ENCODE peak calls at places on chromosomes 5 and 9, in nine cellular contexts. R, Q, P, G, M, N, S, I and L are unnamed samples. For H3K4me1, the result is how much of the 10 kb centered on the place peaks cover.

GRCh38 chr9:134342746-134343115 is 16.5 kb downstream of the RXRA start:
- DNase-seq in R (no peak), Q (no peak), P (no peak), G (no peak), M (no peak), N (no peak), S (no peak), I (no peak), L (no peak)

GRCh38 chr9:27377147-27377807 is 80.3 kb upstream of the EQTN start:
- DNase-seq in R (no peak), Q (peak), P (no peak), G (no peak), M (no peak), N (no peak), S (no peak), I (no peak), L (no peak)

GRCh38 chr5:2903451-2904395 is 152.2 kb upstream of the IRX2 start:
- DNase-seq in R (no peak), Q (no peak), P (no peak), G (no peak), M (peak), N (no peak), S (peak), I (peak), L (no peak)

GRCh38 chr5:93330506-93330905 is 250.5 kb downstream of the NR2F1-AS1 start:
- DNase-seq in R (peak), Q (no peak), P (no peak), G (no peak), M (no peak), N (no peak), S (no peak), I (no peak), L (no peak)

GRCh38 chr9:36328798-36329411 is 70.7 kb upstream of the GNE start:
- DNase-seq in R (peak), Q (peak), P (no peak), G (no peak), M (no peak), N (peak), S (no peak), I (no peak), L (peak)

GRCh38 chr5:79560774-79561524 is 47.0 kb upstream of the HOMER1 start:
- DNase-seq in R (peak), Q (no peak), P (no peak), G (no peak), M (no peak), N (no peak), S (no peak), I (no peak), L (no peak)

GRCh38 chr5:111070272-111071134 is 1.0 kb upstream of the TSLP start:
- DNase-seq in R (peak), Q (peak), P (peak), G (no peak), M (no peak), N (no peak), S (peak), I (no peak), L (peak)

GRCh38 chr5:135551593-135552447 is 16.1 kb upstream of the NEUROG1 start:
- DNase-seq in R (peak), Q (peak), P (peak), G (peak), M (no peak), N (peak), S (peak), I (peak), L (peak)

GRCh38 chr5:38660194-38660668 is 103.8 kb upstream of the LIFR start:
- DNase-seq in R (no peak), Q (peak), P (no peak), G (peak), M (no peak), N (peak), S (no peak), I (no peak), L (peak)

GRCh38 chr9:17578911-17579793 is at the start of gene SH3GL2:
- DNase-seq in R (peak), Q (peak), P (peak), G (peak), M (no peak), N (peak), S (peak), I (no peak), L (peak)

GRCh38 chr5:172872997-172873491 is 39.0 kb downstream of the ERGIC1 start:
- DNase-seq in R (peak), Q (no peak), P (peak), G (peak), M (no peak), N (peak), S (peak), I (no peak), L (peak)

GRCh38 chr9:121284733-121285451 is 16.9 kb downstream of the GSN start:
- DNase-seq in R (no peak), Q (no peak), P (no peak), G (no peak), M (peak), N (no peak), S (no peak), I (no peak), L (no peak)

GRCh38 chr9:113349434-113350337 is at the start of gene BSPRY:
- DNase-seq in R (no peak), Q (no peak), P (no peak), G (peak), M (no peak), N (no peak), S (no peak), I (peak), L (peak)

GRCh38 chr9:114612272-114612923 is 1.3 kb downstream of the TMEM268 start:
- DNase-seq in R (no peak), Q (no peak), P (no peak), G (no peak), M (no peak), N (no peak), S (no peak), I (no peak), L (no peak)

GRCh38 chr9:133188006-133188842 is 20.8 kb downstream of the OBP2B start:
- DNase-seq in R (no peak), Q (peak), P (no peak), G (no peak), M (no peak), N (no peak), S (no peak), I (no peak), L (peak)

GRCh38 chr9:26789959-26790358 is 102.6 kb downstream of the CAAP1 start:
- DNase-seq in R (peak), Q (no peak), P (no peak), G (no peak), M (no peak), N (no peak), S (no peak), I (no peak), L (no peak)

GRCh38 chr5:5953641-5954040 is 424.7 kb downstream of the MED10 start:
- DNase-seq in R (no peak), Q (no peak), P (no peak), G (no peak), M (no peak), N (no peak), S (no peak), I (no peak), L (no peak)

GRCh38 chr5:73534001-73534547 is 31.4 kb downstream of the ANKRA2 start:
- DNase-seq in R (peak), Q (no peak), P (no peak), G (no peak), M (no peak), N (no peak), S (no peak), I (no peak), L (no peak)

GRCh38 chr9:133862585-133863041 is 124.5 kb upstream of the SARDH start:
- DNase-seq in R (no peak), Q (no peak), P (peak), G (no peak), M (no peak), N (peak), S (peak), I (no peak), L (peak)

GRCh38 chr5:112784726-112785125 is 47.0 kb downstream of the APC start:
- DNase-seq in R (peak), Q (peak), P (no peak), G (no peak), M (no peak), N (no peak), S (no peak), I (no peak), L (no peak)

GRCh38 chr5:146717951-146718350 is 160.6 kb downstream of the PPP2R2B start:
- DNase-seq in R (peak), Q (no peak), P (no peak), G (no peak), M (no peak), N (no peak), S (no peak), I (no peak), L (no peak)

GRCh38 chr5:80884851-80885697 is 75.1 kb upstream of the RASGRF2 start:
- DNase-seq in R (no peak), Q (no peak), P (no peak), G (no peak), M (no peak), N (no peak), S (no peak), I (no peak), L (no peak)

GRCh38 chr9:24986331-24986730 is 440.6 kb upstream of the IZUMO3 start:
- DNase-seq in R (no peak), Q (peak), P (no peak), G (no peak), M (no peak), N (no peak), S (no peak), I (no peak), L (no peak)

GRCh38 chr5:35835796-35836742 is 20.6 kb upstream of the IL7R start:
- DNase-seq in R (no peak), Q (no peak), P (no peak), G (no peak), M (no peak), N (no peak), S (no peak), I (no peak), L (no peak)

GRCh38 chr9:129411501-129412175 is 209.3 kb downstream of the C9orf50 start:
- DNase-seq in R (no peak), Q (no peak), P (no peak), G (no peak), M (no peak), N (no peak), S (no peak), I (no peak), L (no peak)

GRCh38 chr5:109688647-109688998 is 1.1 kb upstream of the MAN2A1 start:
- DNase-seq in R (no peak), Q (peak), P (no peak), G (no peak), M (no peak), N (no peak), S (no peak), I (no peak), L (no peak)

GRCh38 chr5:146883496-146883895 is 4.9 kb upstream of the PPP2R2B start:
- DNase-seq in R (no peak), Q (no peak), P (no peak), G (no peak), M (no peak), N (no peak), S (no peak), I (no peak), L (no peak)

GRCh38 chr9:74721696-74722660 is 165.7 kb downstream of the TRPM6 start:
- DNase-seq in R (no peak), Q (peak), P (no peak), G (no peak), M (no peak), N (no peak), S (no peak), I (no peak), L (no peak)

GRCh38 chr5:13511442-13511841 is 433.0 kb downstream of the DNAH5 start:
- DNase-seq in R (no peak), Q (no peak), P (no peak), G (no peak), M (no peak), N (no peak), S (no peak), I (no peak), L (no peak)

GRCh38 chr5:1730487-1730847 is 69.2 kb downstream of the MRPL36 start:
- DNase-seq in R (no peak), Q (no peak), P (no peak), G (no peak), M (no peak), N (no peak), S (no peak), I (peak), L (peak)

GRCh38 chr5:98902733-98903132 is 26.1 kb downstream of the CHD1 start:
- DNase-seq in R (peak), Q (no peak), P (no peak), G (no peak), M (no peak), N (no peak), S (no peak), I (no peak), L (no peak)

GRCh38 chr9:115595951-115596742 is 478.2 kb upstream of the TNC start:
- DNase-seq in R (peak), Q (peak), P (no peak), G (no peak), M (no peak), N (no peak), S (no peak), I (no peak), L (no peak)

GRCh38 chr9:20580673-20581072 is 41.6 kb downstream of the MLLT3 start:
- DNase-seq in R (no peak), Q (no peak), P (no peak), G (no peak), M (no peak), N (no peak), S (no peak), I (no peak), L (no peak)

GRCh38 chr5:43044181-43044914 is 4.2 kb upstream of the ANXA2R start:
- DNase-seq in R (peak), Q (peak), P (no peak), G (no peak), M (no peak), N (no peak), S (no peak), I (no peak), L (no peak)

GRCh38 chr9:126147620-126148522 is 178.8 kb upstream of the MVB12B start:
- DNase-seq in R (no peak), Q (no peak), P (no peak), G (no peak), M (peak), N (no peak), S (peak), I (peak), L (no peak)

GRCh38 chr5:102801375-102801774 is 46.3 kb downstream of the PAM start:
- DNase-seq in R (peak), Q (no peak), P (no peak), G (no peak), M (no peak), N (no peak), S (no peak), I (peak), L (no peak)

GRCh38 chr5:98997000-98997399 is 68.2 kb upstream of the CHD1 start:
- DNase-seq in R (peak), Q (no peak), P (no peak), G (no peak), M (no peak), N (no peak), S (no peak), I (no peak), L (no peak)

DNA sequence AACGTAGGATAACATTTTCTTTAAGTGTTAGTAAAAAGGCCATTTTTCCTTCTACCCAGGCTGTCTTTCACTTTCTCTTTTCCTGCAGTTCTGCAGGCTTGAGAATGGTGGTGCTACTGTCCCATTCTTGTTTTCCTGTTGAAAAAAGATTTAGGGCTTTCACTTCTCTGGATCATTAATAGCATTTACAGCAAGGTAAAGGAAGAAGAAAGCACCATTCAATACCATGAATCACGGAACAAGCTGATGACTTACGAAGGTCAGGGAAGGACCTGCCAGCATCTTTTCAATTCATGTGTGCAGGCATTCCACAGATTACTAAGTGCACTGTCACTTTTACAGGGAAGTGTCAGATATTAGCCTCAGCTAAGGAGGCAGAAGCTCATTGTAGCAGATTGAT is 292.8 kb downstream of the YTHDC2 start:
- DNase-seq in R (peak), Q (peak), P (no peak), G (no peak), M (no peak), N (no peak), S (no peak), I (no peak), L (no peak)
- H3K27ac ChIP-seq in R (no peak), Q (no peak), P (no peak), G (no peak), M (peak), N (no peak), S (peak), I (no peak), L (no peak)

GRCh38 chr5:425714-426113 is 17.3 kb upstream of the EXOC3 start:
- DNase-seq in R (no peak), Q (no peak), P (no peak), G (no peak), M (no peak), N (no peak), S (no peak), I (no peak), L (no peak)
- H3K4me1 ChIP-seq in R (under half), Q (under half), P (under half), G (under half), M (under half), N (under half), S (under half), I (under half), L (under half)

GRCh38 chr9:130660683-130661460 is 3.5 kb upstream of the PRDM12 start:
- DNase-seq in R (no peak), Q (peak), P (no peak), G (no peak), M (no peak), N (no peak), S (no peak), I (no peak), L (no peak)
- H3K27ac ChIP-seq in R (no peak), Q (no peak), P (no peak), G (no peak), M (no peak), N (no peak), S (no peak), I (no peak), L (no peak)

GRCh38 chr5:124742983-124743533 is 3.4 kb downstream of the ZNF608 start:
- DNase-seq in R (peak), Q (peak), P (no peak), G (no peak), M (no peak), N (peak), S (peak), I (no peak), L (no peak)

GRCh38 chr5:124741711-124742496 is 4.5 kb downstream of the ZNF608 start:
- DNase-seq in R (peak), Q (peak), P (no peak), G (no peak), M (no peak), N (no peak), S (no peak), I (no peak), L (peak)

GRCh38 chr5:124740991-124741583 is 5.4 kb downstream of the ZNF608 start:
- DNase-seq in R (peak), Q (no peak), P (no peak), G (no peak), M (no peak), N (no peak), S (no peak), I (no peak), L (no peak)

GRCh38 chr5:124743534-124744169 is 2.8 kb downstream of the ZNF608 start:
- DNase-seq in R (peak), Q (peak), P (no peak), G (no peak), M (no peak), N (no peak), S (no peak), I (no peak), L (no peak)

DNA sequence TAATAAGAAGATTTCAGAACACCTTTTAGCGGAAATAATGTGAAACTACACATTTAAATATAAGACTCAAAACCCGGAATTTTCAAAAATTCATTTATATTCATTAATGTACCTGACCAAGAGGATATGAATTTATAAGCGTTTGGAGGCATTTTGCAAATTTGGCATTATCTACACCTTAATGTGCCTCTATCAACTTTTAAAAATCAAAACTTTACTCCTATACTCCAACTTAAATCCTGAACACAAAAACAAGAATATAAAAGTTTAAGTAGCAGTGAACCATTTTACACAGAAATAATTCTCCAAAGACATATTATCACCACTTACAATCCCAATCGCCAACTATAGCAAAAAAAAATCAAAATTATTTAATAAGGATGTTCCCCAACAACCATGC is 3.9 kb downstream of the ZNF608 start:
- DNase-seq in R (no peak), Q (no peak), P (no peak), G (no peak), M (no peak), N (no peak), S (no peak), I (no peak), L (no peak)
- H3K4me1 ChIP-seq in R (under half), Q (under half), P (half or more), G (under half), M (half or more), N (half or more), S (under half), I (under half), L (under half)